ENCODE peak calls at places on chromosomes 3 and 15, in eight cellular contexts. One of them, this sample, is unnamed.

GRCh38 chr3:49017978-49018706 is at the start of gene DALRD3:
- DNase-seq in AG09319: no peak
- DNase-seq in AG08396: peak
- DNase-seq in 8988T: peak
- DNase-seq in SJCRH30: peak
- DNase-seq in mammary epithelial cell: peak
- DNase-seq in lower lobe of right lung: peak
- DNase-seq in naive thymus-derived CD8-positive, alpha-beta T cell: peak
- DNase-seq in this sample: peak

GRCh38 chr15:19973718-19974117 is 567.9 kb downstream of the GOLGA6L6 start:
- DNase-seq in 8988T: no peak
- DNase-seq in mammary epithelial cell: no peak
- DNase-seq in SJCRH30: peak
- DNase-seq in naive thymus-derived CD8-positive, alpha-beta T cell: no peak
- DNase-seq in lower lobe of right lung: no peak
- DNase-seq in AG09319: no peak
- DNase-seq in AG08396: no peak
- DNase-seq in this sample: no peak

GRCh38 chr3:108031893-108032292 is 58.9 kb downstream of the CD47 start:
- DNase-seq in AG09319: no peak
- DNase-seq in 8988T: no peak
- DNase-seq in AG08396: no peak
- DNase-seq in lower lobe of right lung: no peak
- DNase-seq in mammary epithelial cell: peak
- DNase-seq in SJCRH30: no peak
- DNase-seq in naive thymus-derived CD8-positive, alpha-beta T cell: no peak
- DNase-seq in this sample: no peak

GRCh38 chr15:60379466-60380274 is 18.1 kb downstream of the ANXA2 start:
- DNase-seq in AG09319: peak
- DNase-seq in lower lobe of right lung: no peak
- DNase-seq in mammary epithelial cell: peak
- DNase-seq in 8988T: no peak
- DNase-seq in naive thymus-derived CD8-positive, alpha-beta T cell: no peak
- DNase-seq in AG08396: peak
- DNase-seq in SJCRH30: peak
- DNase-seq in this sample: no peak

GRCh38 chr3:156919818-156920217 is 93.7 kb downstream of the LEKR1 start:
- DNase-seq in naive thymus-derived CD8-positive, alpha-beta T cell: no peak
- DNase-seq in mammary epithelial cell: no peak
- DNase-seq in AG09319: no peak
- DNase-seq in AG08396: no peak
- DNase-seq in SJCRH30: no peak
- DNase-seq in lower lobe of right lung: no peak
- DNase-seq in 8988T: no peak
- DNase-seq in this sample: no peak

GRCh38 chr3:150384517-150385212 is 23.4 kb upstream of the TSC22D2 start:
- DNase-seq in SJCRH30: peak
- DNase-seq in naive thymus-derived CD8-positive, alpha-beta T cell: no peak
- DNase-seq in 8988T: no peak
- DNase-seq in AG09319: no peak
- DNase-seq in lower lobe of right lung: peak
- DNase-seq in mammary epithelial cell: no peak
- DNase-seq in AG08396: no peak
- DNase-seq in this sample: no peak

GRCh38 chr15:72585659-72586058 is 68.8 kb upstream of the GOLGA6B start:
- DNase-seq in AG08396: no peak
- DNase-seq in AG09319: no peak
- DNase-seq in mammary epithelial cell: peak
- DNase-seq in 8988T: no peak
- DNase-seq in SJCRH30: peak
- DNase-seq in naive thymus-derived CD8-positive, alpha-beta T cell: no peak
- DNase-seq in lower lobe of right lung: no peak
- DNase-seq in this sample: no peak

GRCh38 chr3:10232138-10232537 is 16.1 kb upstream of the TATDN2 start:
- DNase-seq in AG09319: no peak
- DNase-seq in SJCRH30: no peak
- DNase-seq in lower lobe of right lung: peak
- DNase-seq in naive thymus-derived CD8-positive, alpha-beta T cell: no peak
- DNase-seq in AG08396: no peak
- DNase-seq in 8988T: no peak
- DNase-seq in mammary epithelial cell: no peak
- DNase-seq in this sample: no peak

GRCh38 chr3:137796993-137797392 is 32.9 kb downstream of the SOX14 start:
- DNase-seq in AG08396: no peak
- DNase-seq in SJCRH30: no peak
- DNase-seq in lower lobe of right lung: no peak
- DNase-seq in mammary epithelial cell: no peak
- DNase-seq in 8988T: no peak
- DNase-seq in naive thymus-derived CD8-positive, alpha-beta T cell: no peak
- DNase-seq in AG09319: no peak
- DNase-seq in this sample: no peak

GRCh38 chr3:28840976-28841376 is 439.9 kb upstream of the RBMS3 start:
- DNase-seq in 8988T: no peak
- DNase-seq in naive thymus-derived CD8-positive, alpha-beta T cell: no peak
- DNase-seq in AG09319: no peak
- DNase-seq in mammary epithelial cell: no peak
- DNase-seq in AG08396: no peak
- DNase-seq in SJCRH30: no peak
- DNase-seq in lower lobe of right lung: no peak
- DNase-seq in this sample: no peak

GRCh38 chr3:128786434-128787020 is 60.5 kb downstream of the RAB7A start:
- DNase-seq in AG09319: no peak
- DNase-seq in mammary epithelial cell: no peak
- DNase-seq in 8988T: no peak
- DNase-seq in AG08396: peak
- DNase-seq in naive thymus-derived CD8-positive, alpha-beta T cell: no peak
- DNase-seq in lower lobe of right lung: no peak
- DNase-seq in SJCRH30: no peak
- DNase-seq in this sample: no peak

GRCh38 chr3:112653881-112654300 is 12.9 kb upstream of the CCDC80 start:
- DNase-seq in AG09319: no peak
- DNase-seq in AG08396: peak
- DNase-seq in lower lobe of right lung: peak
- DNase-seq in SJCRH30: no peak
- DNase-seq in 8988T: no peak
- DNase-seq in mammary epithelial cell: peak
- DNase-seq in naive thymus-derived CD8-positive, alpha-beta T cell: no peak
- DNase-seq in this sample: no peak

GRCh38 chr15:89026167-89026566 is 62.1 kb upstream of the ABHD2 start:
- DNase-seq in AG08396: no peak
- DNase-seq in AG09319: no peak
- DNase-seq in SJCRH30: no peak
- DNase-seq in mammary epithelial cell: no peak
- DNase-seq in naive thymus-derived CD8-positive, alpha-beta T cell: no peak
- DNase-seq in 8988T: no peak
- DNase-seq in lower lobe of right lung: no peak
- DNase-seq in this sample: no peak

GRCh38 chr3:110886514-110886913 is 185.1 kb upstream of the NECTIN3 start:
- DNase-seq in lower lobe of right lung: no peak
- DNase-seq in AG08396: no peak
- DNase-seq in naive thymus-derived CD8-positive, alpha-beta T cell: no peak
- DNase-seq in AG09319: no peak
- DNase-seq in SJCRH30: no peak
- DNase-seq in 8988T: no peak
- DNase-seq in mammary epithelial cell: no peak
- DNase-seq in this sample: no peak

GRCh38 chr3:120438971-120439370 is 11.8 kb downstream of the FSTL1 start:
- DNase-seq in AG09319: no peak
- DNase-seq in 8988T: no peak
- DNase-seq in mammary epithelial cell: no peak
- DNase-seq in AG08396: peak
- DNase-seq in lower lobe of right lung: peak
- DNase-seq in naive thymus-derived CD8-positive, alpha-beta T cell: no peak
- DNase-seq in SJCRH30: no peak
- DNase-seq in this sample: no peak

GRCh38 chr3:34157491-34157890 is 359.1 kb downstream of the PDCD6IP start:
- DNase-seq in lower lobe of right lung: no peak
- DNase-seq in mammary epithelial cell: no peak
- DNase-seq in AG09319: no peak
- DNase-seq in naive thymus-derived CD8-positive, alpha-beta T cell: no peak
- DNase-seq in SJCRH30: no peak
- DNase-seq in 8988T: no peak
- DNase-seq in AG08396: no peak
- DNase-seq in this sample: no peak

This sample was measured in suprapubic skin.